ENCODE peak calls at places on chromosomes 3 and 15, in six cellular contexts. One of them, this sample, is unnamed.

GRCh38 chr3:108744762-108745161 is 12.4 kb downstream of the RETNLB start:
- DNase-seq in H9: no peak
- DNase-seq in mesenchymal stem cell: no peak
- DNase-seq in neuronal stem cell: no peak
- DNase-seq in IMR-90: no peak
- DNase-seq in mesendoderm: no peak
- DNase-seq in this sample: no peak

GRCh38 chr3:100097919-100098896 is 16.1 kb downstream of the FILIP1L start:
- DNase-seq in H9: no peak
- DNase-seq in mesenchymal stem cell: no peak
- DNase-seq in neuronal stem cell: no peak
- DNase-seq in IMR-90: no peak
- DNase-seq in mesendoderm: no peak
- DNase-seq in this sample: no peak

GRCh38 chr15:50358805-50359204 is 3.8 kb upstream of the GABPB1 start:
- DNase-seq in H9: peak; percentile 36
- DNase-seq in mesenchymal stem cell: peak; percentile 67
- DNase-seq in neuronal stem cell: no peak
- DNase-seq in IMR-90: peak; percentile 59
- DNase-seq in mesendoderm: peak; percentile 83
- DNase-seq in this sample: no peak

GRCh38 chr3:50238549-50239026 is 2.6 kb downstream of the GNAI2 start:
- DNase-seq in H9: no peak
- DNase-seq in mesenchymal stem cell: no peak
- DNase-seq in neuronal stem cell: no peak
- DNase-seq in IMR-90: no peak
- DNase-seq in mesendoderm: peak; percentile 57
- DNase-seq in this sample: no peak

GRCh38 chr3:111392911-111393351 is 149.1 kb upstream of the CD96 start:
- DNase-seq in H9: no peak
- DNase-seq in mesenchymal stem cell: peak; percentile 3
- DNase-seq in neuronal stem cell: no peak
- DNase-seq in IMR-90: no peak
- DNase-seq in mesendoderm: peak; percentile 21
- DNase-seq in this sample: no peak

GRCh38 chr15:58291848-58292247 is 139.9 kb upstream of the LIPC start:
- DNase-seq in H9: no peak
- DNase-seq in mesenchymal stem cell: no peak
- DNase-seq in neuronal stem cell: no peak
- DNase-seq in IMR-90: no peak
- DNase-seq in mesendoderm: no peak
- DNase-seq in this sample: no peak

GRCh38 chr3:50375200-50375931 is 16.0 kb upstream of the TMEM115 start:
- DNase-seq in H9: peak; percentile 54
- DNase-seq in mesenchymal stem cell: no peak
- DNase-seq in neuronal stem cell: no peak
- DNase-seq in IMR-90: no peak
- DNase-seq in mesendoderm: no peak
- DNase-seq in this sample: no peak

GRCh38 chr3:134721214-134721613 is 70.4 kb upstream of the KY start:
- DNase-seq in H9: no peak
- DNase-seq in mesenchymal stem cell: no peak
- DNase-seq in neuronal stem cell: no peak
- DNase-seq in IMR-90: no peak
- DNase-seq in mesendoderm: no peak
- DNase-seq in this sample: no peak

GRCh38 chr3:153070153-153070868 is 91.7 kb upstream of the RAP2B start:
- DNase-seq in H9: no peak
- DNase-seq in mesenchymal stem cell: peak; percentile 65
- DNase-seq in neuronal stem cell: no peak
- DNase-seq in IMR-90: peak; percentile 78
- DNase-seq in mesendoderm: no peak
- DNase-seq in this sample: no peak

GRCh38 chr3:127726894-127727293 is 54.1 kb downstream of the ABTB1 start:
- DNase-seq in H9: no peak
- DNase-seq in mesenchymal stem cell: no peak
- DNase-seq in neuronal stem cell: no peak
- DNase-seq in IMR-90: no peak
- DNase-seq in mesendoderm: no peak
- DNase-seq in this sample: no peak

GRCh38 chr15:47951761-47952160 is 169.0 kb upstream of the SLC24A5 start:
- DNase-seq in H9: no peak
- DNase-seq in mesenchymal stem cell: no peak
- DNase-seq in neuronal stem cell: no peak
- DNase-seq in IMR-90: no peak
- DNase-seq in mesendoderm: no peak
- DNase-seq in this sample: no peak

GRCh38 chr3:8665407-8665896 is 20.9 kb upstream of the SSUH2 start:
- DNase-seq in H9: no peak
- DNase-seq in mesenchymal stem cell: no peak
- DNase-seq in neuronal stem cell: no peak
- DNase-seq in IMR-90: no peak
- DNase-seq in mesendoderm: no peak
- DNase-seq in this sample: no peak

GRCh38 chr3:1855836-1856235 is 242.8 kb upstream of the CNTN4 start:
- DNase-seq in H9: no peak
- DNase-seq in mesenchymal stem cell: no peak
- DNase-seq in neuronal stem cell: no peak
- DNase-seq in IMR-90: no peak
- DNase-seq in mesendoderm: no peak
- DNase-seq in this sample: no peak

GRCh38 chr3:172591876-172592771 is 68.9 kb upstream of the TNFSF10 start:
- DNase-seq in H9: no peak
- DNase-seq in mesenchymal stem cell: peak; percentile 25
- DNase-seq in neuronal stem cell: no peak
- DNase-seq in IMR-90: peak; percentile 16
- DNase-seq in mesendoderm: no peak
- DNase-seq in this sample: no peak

GRCh38 chr3:110902453-110903085 is 169.0 kb upstream of the NECTIN3 start:
- DNase-seq in H9: no peak
- DNase-seq in mesenchymal stem cell: no peak
- DNase-seq in neuronal stem cell: no peak
- DNase-seq in IMR-90: no peak
- DNase-seq in mesendoderm: no peak
- DNase-seq in this sample: no peak

GRCh38 chr15:44726568-44727461 is 9.5 kb upstream of the TRIM69 start:
- DNase-seq in H9: peak; percentile 53
- DNase-seq in mesenchymal stem cell: peak; percentile 96
- DNase-seq in neuronal stem cell: no peak
- DNase-seq in IMR-90: peak; percentile 94
- DNase-seq in mesendoderm: peak; percentile 89
- DNase-seq in this sample: no peak

GRCh38 chr15:99753066-99753465 is 19.8 kb upstream of the LYSMD4 start:
- DNase-seq in H9: no peak
- DNase-seq in mesenchymal stem cell: no peak
- DNase-seq in neuronal stem cell: no peak
- DNase-seq in IMR-90: no peak
- DNase-seq in mesendoderm: peak; percentile 66
- DNase-seq in this sample: no peak

GRCh38 chr3:59809750-59810444 is 760.1 kb upstream of the CFAP20DC start:
- DNase-seq in H9: no peak
- DNase-seq in mesenchymal stem cell: peak; percentile 8
- DNase-seq in neuronal stem cell: no peak
- DNase-seq in IMR-90: peak; percentile 57
- DNase-seq in mesendoderm: peak; percentile 45
- DNase-seq in this sample: no peak

GRCh38 chr3:13561376-13561775 is 12.5 kb downstream of the FBLN2 start:
- DNase-seq in H9: no peak
- DNase-seq in mesenchymal stem cell: no peak
- DNase-seq in neuronal stem cell: no peak
- DNase-seq in IMR-90: no peak
- DNase-seq in mesendoderm: peak; percentile 68
- DNase-seq in this sample: no peak

GRCh38 chr3:37174532-37175126 is at the start of gene LRRFIP2:
- DNase-seq in H9: no peak
- DNase-seq in mesenchymal stem cell: no peak
- DNase-seq in neuronal stem cell: no peak
- DNase-seq in IMR-90: peak; percentile 82
- DNase-seq in mesendoderm: no peak
- DNase-seq in this sample: no peak

GRCh38 chr3:143830063-143830462 is 18.2 kb downstream of the SLC9A9 start:
- DNase-seq in H9: no peak
- DNase-seq in mesenchymal stem cell: no peak
- DNase-seq in neuronal stem cell: no peak
- DNase-seq in IMR-90: no peak
- DNase-seq in mesendoderm: no peak
- DNase-seq in this sample: no peak
- H2BK15ac ChIP-seq in H9: no peak overlapping the region
- H2BK15ac ChIP-seq in mesenchymal stem cell: no peak overlapping the region
- H2BK15ac ChIP-seq in neuronal stem cell: no peak overlapping the region
- H2BK15ac ChIP-seq in IMR-90: no peak overlapping the region
- H2BK15ac ChIP-seq in mesendoderm: no peak overlapping the region
- H2BK15ac ChIP-seq in this sample: no peak overlapping the region

GRCh38 chr3:187238239-187238638 is 41.0 kb downstream of the RTP1 start:
- DNase-seq in H9: no peak
- DNase-seq in mesenchymal stem cell: no peak
- DNase-seq in neuronal stem cell: no peak
- DNase-seq in IMR-90: no peak
- DNase-seq in mesendoderm: no peak
- DNase-seq in this sample: no peak

GRCh38 chr3:187247398-187247797 is 44.1 kb downstream of the MASP1 start:
- DNase-seq in H9: no peak
- DNase-seq in mesenchymal stem cell: no peak
- DNase-seq in neuronal stem cell: no peak
- DNase-seq in IMR-90: no peak
- DNase-seq in mesendoderm: peak; percentile 49
- DNase-seq in this sample: no peak

GRCh38 chr3:187242900-187243299 is 45.6 kb downstream of the RTP1 start:
- DNase-seq in H9: no peak
- DNase-seq in mesenchymal stem cell: no peak
- DNase-seq in neuronal stem cell: no peak
- DNase-seq in IMR-90: no peak
- DNase-seq in mesendoderm: no peak
- DNase-seq in this sample: no peak

GRCh38 chr3:187242435-187242834 is 45.1 kb downstream of the RTP1 start:
- DNase-seq in H9: no peak
- DNase-seq in mesenchymal stem cell: peak; percentile 24
- DNase-seq in neuronal stem cell: no peak
- DNase-seq in IMR-90: peak; percentile 33
- DNase-seq in mesendoderm: peak; percentile 14
- DNase-seq in this sample: no peak

DNA sequence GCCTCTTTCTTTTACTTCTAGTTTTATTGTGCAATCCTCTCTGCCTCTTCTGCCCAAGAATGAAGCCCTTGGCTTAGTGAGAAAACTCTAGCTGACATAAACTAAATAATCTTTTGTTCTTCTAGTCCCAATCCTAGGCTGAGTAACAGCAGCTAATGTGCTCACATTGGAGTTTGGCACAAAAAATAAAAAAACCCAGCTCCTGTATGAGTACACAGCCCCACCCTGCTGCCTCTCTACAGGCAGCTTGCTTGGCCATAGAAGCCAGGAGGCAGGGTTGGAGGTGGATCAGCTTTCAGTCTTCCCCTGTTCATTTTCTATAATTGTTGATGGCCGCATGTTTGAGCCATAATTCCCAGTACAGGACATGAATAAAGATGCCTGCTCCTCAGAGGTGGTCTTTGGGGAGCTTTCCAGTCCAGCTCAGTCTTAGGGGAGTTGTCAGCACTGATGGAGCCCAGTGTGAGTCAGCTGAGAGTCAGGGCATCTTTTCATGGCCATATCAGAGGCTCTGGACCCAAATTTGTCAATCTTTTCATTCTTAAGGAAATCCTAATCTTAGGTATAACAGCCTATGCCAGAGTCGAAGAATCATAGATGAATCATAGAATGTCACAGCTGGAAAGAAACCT is 46.8 kb downstream of the RTP1 start:
- DNase-seq in H9: no peak
- DNase-seq in mesenchymal stem cell: no peak
- DNase-seq in neuronal stem cell: no peak
- DNase-seq in IMR-90: peak; percentile 30
- DNase-seq in mesendoderm: no peak
- DNase-seq in this sample: no peak
- H2BK15ac ChIP-seq in H9: no peak overlapping the region
- H2BK15ac ChIP-seq in mesenchymal stem cell: no peak overlapping the region
- H2BK15ac ChIP-seq in neuronal stem cell: no peak overlapping the region
- H2BK15ac ChIP-seq in IMR-90: no peak overlapping the region
- H2BK15ac ChIP-seq in mesendoderm: no peak overlapping the region
- H2BK15ac ChIP-seq in this sample: no peak overlapping the region

DNA sequence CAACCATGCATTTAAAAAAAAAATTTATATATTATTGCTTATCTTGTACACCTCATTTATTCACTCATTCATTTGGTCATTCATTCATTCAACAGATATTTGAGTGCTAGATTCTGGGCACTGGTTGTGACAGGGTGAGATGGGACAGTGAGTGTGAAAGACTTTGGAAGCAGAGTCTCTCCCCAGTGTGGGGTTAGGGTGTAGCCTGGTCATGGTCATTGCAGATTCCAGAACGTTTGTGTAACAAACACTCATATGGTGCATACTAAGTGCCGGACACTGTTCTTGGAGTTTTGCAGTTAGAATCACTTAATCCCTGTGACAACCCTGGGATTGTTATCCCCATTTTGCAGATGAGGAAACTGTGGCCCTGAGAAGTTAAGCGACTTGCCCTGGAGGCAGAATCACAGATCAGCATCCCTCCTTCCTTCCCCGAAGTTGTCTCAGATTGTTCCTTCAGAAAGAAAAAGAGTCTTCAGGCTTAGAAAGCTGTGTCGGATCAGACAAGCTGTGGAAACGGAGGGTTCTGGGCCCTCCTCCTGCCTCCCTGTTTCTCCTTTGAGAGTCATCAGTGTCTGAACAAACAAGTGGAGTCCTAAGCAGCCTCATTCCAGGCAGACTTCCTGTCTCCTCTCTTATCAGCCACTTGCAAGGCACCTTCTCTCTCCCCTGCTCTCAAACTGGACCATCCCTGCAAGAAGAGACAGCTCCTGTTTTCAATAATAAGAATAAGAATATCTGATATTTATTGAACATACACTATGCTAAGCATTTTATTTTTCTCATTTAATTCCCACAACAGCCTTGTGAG is 6.3 kb downstream of the LOXL1 start:
- DNase-seq in H9: no peak
- DNase-seq in mesenchymal stem cell: no peak
- DNase-seq in neuronal stem cell: no peak
- DNase-seq in IMR-90: no peak
- DNase-seq in mesendoderm: no peak
- DNase-seq in this sample: no peak
- H2BK15ac ChIP-seq in H9: no peak overlapping the region
- H2BK15ac ChIP-seq in mesenchymal stem cell: no peak overlapping the region
- H2BK15ac ChIP-seq in neuronal stem cell: no peak overlapping the region
- H2BK15ac ChIP-seq in IMR-90: no peak overlapping the region
- H2BK15ac ChIP-seq in mesendoderm: no peak overlapping the region
- H2BK15ac ChIP-seq in this sample: no peak overlapping the region

DNA sequence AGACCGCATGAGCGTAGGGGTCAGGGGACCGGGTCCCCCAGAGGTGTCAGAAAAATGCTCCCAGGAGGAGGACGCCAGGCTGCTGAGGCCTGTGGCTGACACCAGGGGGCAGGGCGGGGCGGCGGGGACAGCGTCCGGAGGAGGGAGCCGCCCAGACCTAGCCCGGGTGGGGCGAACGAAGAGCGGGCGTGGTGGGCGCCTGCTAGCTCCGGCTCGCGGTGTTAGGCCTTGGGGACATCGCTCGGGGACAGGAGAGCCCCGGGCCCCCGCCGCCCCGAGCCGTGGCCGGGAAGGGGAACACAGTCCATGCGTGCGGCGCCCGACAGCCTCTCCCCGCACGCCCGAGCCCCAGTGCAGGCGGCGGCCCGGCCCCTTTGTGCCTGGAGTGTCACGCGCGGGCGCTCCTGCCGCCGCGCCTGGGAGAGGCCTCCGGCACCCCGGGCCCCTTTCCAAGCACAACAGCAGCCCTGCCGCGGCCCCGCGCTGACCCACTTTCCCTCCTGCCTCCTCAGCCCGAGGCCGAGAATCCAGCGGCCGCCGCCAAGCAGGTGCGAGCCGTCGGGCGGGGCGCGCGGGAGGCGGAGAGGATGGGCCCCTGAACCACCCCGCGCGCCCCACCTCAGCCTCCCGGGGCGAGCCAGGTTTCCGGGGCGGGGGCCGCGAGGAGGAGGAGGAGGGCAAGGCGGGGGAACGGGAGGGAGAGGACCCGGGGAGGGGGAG is 111.0 kb upstream of the KLF13 start:
- DNase-seq in H9: peak; percentile 82
- DNase-seq in mesenchymal stem cell: peak; percentile 65
- DNase-seq in neuronal stem cell: peak; percentile 59
- DNase-seq in IMR-90: no peak
- DNase-seq in mesendoderm: peak; percentile 66
- DNase-seq in this sample: peak; percentile 91
- H2BK15ac ChIP-seq in H9: no peak overlapping the region
- H2BK15ac ChIP-seq in mesenchymal stem cell: peak overlapping the region; percentile 93
- H2BK15ac ChIP-seq in neuronal stem cell: peak overlapping the region; percentile 84
- H2BK15ac ChIP-seq in IMR-90: no peak overlapping the region
- H2BK15ac ChIP-seq in mesendoderm: no peak overlapping the region
- H2BK15ac ChIP-seq in this sample: no peak overlapping the region

This sample was measured in H1.